ENCODE peak calls at places on chromosomes 13 and 19, in eight cellular contexts. O, W, F, Q, S, D, M and T are unnamed samples.

GRCh38 chr19:57903298-57904174 is 12.9 kb downstream of the ZNF417 start:
- DNase-seq in O (no peak), W (no peak), F (no peak), Q (no peak), S (no peak), D (peak; percentile 53), M (no peak), T (no peak)

GRCh38 chr19:48400018-48400742 is 6.7 kb downstream of the GRIN2D start:
- DNase-seq in O (no peak), W (no peak), F (no peak), Q (peak; percentile 42), S (peak; percentile 54), D (peak; percentile 55), M (no peak), T (no peak)

GRCh38 chr13:29909975-29910674 is 59.7 kb upstream of the UBL3 start:
- DNase-seq in O (no peak), W (no peak), F (no peak), Q (no peak), S (no peak), D (peak; percentile 78), M (no peak), T (peak; percentile 67)

GRCh38 chr13:49652691-49653305 is 24.5 kb downstream of the ARL11 start:
- DNase-seq in O (no peak), W (no peak), F (no peak), Q (no peak), S (peak; percentile 43), D (peak; percentile 10), M (no peak), T (no peak)

GRCh38 chr13:98984118-98984517 is 6.3 kb upstream of the DOCK9 start:
- DNase-seq in O (no peak), W (no peak), F (no peak), Q (no peak), S (no peak), D (no peak), M (no peak), T (no peak)

GRCh38 chr13:102212729-102213128 is 189.1 kb downstream of the FGF14 start:
- DNase-seq in O (no peak), W (no peak), F (no peak), Q (no peak), S (no peak), D (no peak), M (no peak), T (no peak)

GRCh38 chr19:5041168-5042038 is 72.5 kb downstream of the KDM4B start:
- DNase-seq in O (no peak), W (no peak), F (no peak), Q (no peak), S (no peak), D (no peak), M (no peak), T (no peak)

GRCh38 chr13:83516781-83517180 is 365.5 kb downstream of the SLITRK1 start:
- DNase-seq in O (no peak), W (no peak), F (no peak), Q (no peak), S (no peak), D (no peak), M (no peak), T (no peak)

GRCh38 chr13:109529964-109530363 is 256.4 kb downstream of the IRS2 start:
- DNase-seq in O (no peak), W (no peak), F (no peak), Q (no peak), S (no peak), D (no peak), M (peak; percentile 31), T (no peak)

GRCh38 chr19:16372065-16372915 is 47.7 kb downstream of the KLF2 start:
- DNase-seq in O (no peak), W (no peak), F (no peak), Q (no peak), S (no peak), D (no peak), M (no peak), T (no peak)

GRCh38 chr19:3314962-3315675 is 51.3 kb upstream of the NFIC start:
- DNase-seq in O (no peak), W (no peak), F (no peak), Q (no peak), S (no peak), D (no peak), M (no peak), T (no peak)

GRCh38 chr13:37446503-37446902 is 152.1 kb downstream of the POSTN start:
- DNase-seq in O (no peak), W (no peak), F (no peak), Q (no peak), S (no peak), D (peak; percentile 93), M (no peak), T (no peak)

GRCh38 chr13:111639994-111640393 is 319.6 kb downstream of the TEX29 start:
- DNase-seq in O (no peak), W (no peak), F (no peak), Q (no peak), S (no peak), D (no peak), M (no peak), T (peak; percentile 58)

GRCh38 chr19:43747557-43748204 is 7.1 kb downstream of the SMG9 start:
- DNase-seq in O (no peak), W (no peak), F (no peak), Q (no peak), S (no peak), D (no peak), M (no peak), T (no peak)

GRCh38 chr13:31350560-31350959 is 150.8 kb downstream of the B3GLCT start:
- DNase-seq in O (no peak), W (no peak), F (no peak), Q (no peak), S (no peak), D (no peak), M (peak; percentile 91), T (peak; percentile 52)

GRCh38 chr19:29530549-29531457 is 5.0 kb downstream of the VSTM2B start:
- DNase-seq in O (no peak), W (no peak), F (no peak), Q (no peak), S (no peak), D (no peak), M (no peak), T (no peak)

GRCh38 chr13:96898212-96898611 is 96.1 kb downstream of the OXGR1 start:
- DNase-seq in O (no peak), W (no peak), F (no peak), Q (no peak), S (no peak), D (no peak), M (no peak), T (no peak)

GRCh38 chr13:80251403-80251802 is 89.5 kb downstream of the SPRY2 start:
- DNase-seq in O (no peak), W (no peak), F (no peak), Q (no peak), S (no peak), D (peak; percentile 60), M (no peak), T (no peak)

GRCh38 chr13:110575322-110576069 is 14.0 kb upstream of the RAB20 start:
- DNase-seq in O (no peak), W (no peak), F (no peak), Q (no peak), S (peak; percentile 41), D (peak; percentile 48), M (no peak), T (no peak)

GRCh38 chr13:92460479-92460878 is 766.1 kb upstream of the GPC6 start:
- DNase-seq in O (no peak), W (no peak), F (no peak), Q (no peak), S (peak; percentile 7), D (no peak), M (no peak), T (no peak)

GRCh38 chr13:110590577-110590976 is 24.8 kb upstream of the NAXD start:
- DNase-seq in O (no peak), W (peak; percentile 93), F (no peak), Q (no peak), S (peak; percentile 31), D (no peak), M (no peak), T (no peak)

GRCh38 chr13:114065141-114065925 is 67.1 kb downstream of the RASA3 start:
- DNase-seq in O (peak; percentile 59), W (peak; percentile 88), F (peak; percentile 91), Q (peak; percentile 90), S (peak; percentile 80), D (peak; percentile 98), M (peak; percentile 98), T (peak; percentile 97)

GRCh38 chr13:114067381-114067885 is 65.0 kb downstream of the RASA3 start:
- DNase-seq in O (no peak), W (no peak), F (no peak), Q (no peak), S (no peak), D (peak; percentile 68), M (no peak), T (no peak)

GRCh38 chr13:114067886-114068722 is 64.3 kb downstream of the RASA3 start:
- DNase-seq in O (no peak), W (no peak), F (no peak), Q (no peak), S (no peak), D (no peak), M (no peak), T (no peak)

GRCh38 chr13:114065926-114066774 is 66.3 kb downstream of the RASA3 start:
- DNase-seq in O (no peak), W (no peak), F (no peak), Q (no peak), S (no peak), D (no peak), M (no peak), T (no peak)

GRCh38 chr13:114066956-114067355 is 65.5 kb downstream of the RASA3 start:
- DNase-seq in O (no peak), W (no peak), F (no peak), Q (no peak), S (no peak), D (no peak), M (no peak), T (no peak)
- H3K27ac ChIP-seq in O (peak overlapping the region; percentile 90), W (peak overlapping the region; percentile 98), F (peak overlapping the region; percentile 89), Q (peak overlapping the region; percentile 96), S (no peak overlapping the region), D (peak overlapping the region; percentile 98), M (peak overlapping the region; percentile 92), T (peak overlapping the region; percentile 97)

GRCh38 chr19:6740589-6741348 is 1.3 kb downstream of the TRIP10 start:
- DNase-seq in O (no peak), W (no peak), F (peak; percentile 79), Q (peak; percentile 70), S (peak; percentile 50), D (peak; percentile 19), M (no peak), T (no peak)
- TF ChIP-seq POLR2A in O (peak; percentile 57), W (peak; percentile 17), F (peak; percentile 28), Q (peak; percentile 14), S (no peak), D (no peak), M (no peak), T (no peak)

GRCh38 chr13:48334534-48335127 is 31.1 kb downstream of the RB1 start:
- DNase-seq in O (no peak), W (no peak), F (no peak), Q (no peak), S (no peak), D (peak; percentile 45), M (no peak), T (no peak)
- TF ChIP-seq CTCF in O (peak; percentile 64), W (peak; percentile 66), F (peak; percentile 17), Q (peak; percentile 47), S (peak; percentile 42), D (peak; percentile 66), M (peak; percentile 58), T (peak; percentile 61)

DNA sequence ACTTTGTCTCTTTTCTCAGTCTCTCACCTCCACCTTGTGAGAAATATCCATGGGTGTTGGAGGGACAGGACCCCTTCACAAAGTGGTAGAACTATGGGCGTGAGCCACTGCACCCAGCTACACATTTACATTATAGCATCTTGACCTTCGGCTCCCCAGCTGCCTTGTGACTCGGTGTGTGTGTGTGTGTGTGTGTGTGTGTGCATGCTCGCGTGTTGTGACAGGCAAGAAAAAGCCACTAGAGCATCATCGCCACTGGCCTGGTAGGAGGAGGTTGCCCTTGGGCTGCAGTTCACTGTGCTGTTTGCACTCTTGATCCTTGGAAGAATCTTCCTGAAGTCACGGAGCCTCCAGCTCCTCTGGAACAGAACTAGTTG is 13.7 kb upstream of the ZNF888 start:
- DNase-seq in O (no peak), W (no peak), F (no peak), Q (no peak), S (no peak), D (no peak), M (no peak), T (no peak)
- H3K27ac ChIP-seq in O (no peak overlapping the region), W (peak overlapping the region; percentile 52), F (no peak overlapping the region), Q (no peak overlapping the region), S (peak overlapping the region; percentile 61), D (no peak overlapping the region), M (no peak overlapping the region), T (no peak overlapping the region)